ENCODE peak calls at places on chromosome 18, in ten cellular contexts. P is vagina, B is uterus, A is ovary, J is HCT116, M is stomach, Q is endothelial cell of umbilical vein, X is HepG2, G is prostate gland, I is IMR-90. U is an unnamed sample.

GRCh38 chr18:42730272-42730671 is 385.2 kb downstream of the RIT2 start:
- DNase-seq in P (no peak), B (no peak), A (no peak), J (no peak), M (no peak), Q (no peak), X (no peak), G (no peak), I (no peak), U (no peak)

GRCh38 chr18:52992041-52992440 is 652.0 kb downstream of the DCC start:
- DNase-seq in P (no peak), B (no peak), A (no peak), J (no peak), M (no peak), Q (no peak), X (peak; percentile 0), G (no peak), I (no peak), U (no peak)

GRCh38 chr18:33135951-33136660 is 304.4 kb downstream of the CCDC178 start:
- DNase-seq in P (no peak), B (no peak), A (no peak), J (no peak), M (no peak), Q (peak; percentile 93), X (no peak), G (no peak), I (no peak), U (no peak)

GRCh38 chr18:43484710-43485109 is 207.4 kb upstream of the SYT4 start:
- DNase-seq in P (no peak), B (no peak), A (no peak), J (no peak), M (no peak), Q (no peak), X (peak; percentile 5), G (no peak), I (no peak), U (no peak)

GRCh38 chr18:76922107-76922506 is 99.8 kb downstream of the ZNF236 start:
- DNase-seq in P (no peak), B (no peak), A (no peak), J (peak; percentile 2), M (peak; percentile 70), Q (peak; percentile 66), X (peak; percentile 22), G (peak; percentile 57), I (peak; percentile 58), U (no peak)

GRCh38 chr18:75161629-75162028 is 47.3 kb downstream of the PTGR3 start:
- DNase-seq in P (no peak), B (no peak), A (no peak), J (peak; percentile 32), M (peak; percentile 54), Q (peak; percentile 18), X (peak; percentile 77), G (no peak), I (no peak), U (peak; percentile 65)

GRCh38 chr18:31241900-31242409 is 76.0 kb upstream of the DSG1 start:
- DNase-seq in P (no peak), B (no peak), A (no peak), J (peak; percentile 99), M (no peak), Q (no peak), X (peak; percentile 98), G (peak; percentile 82), I (peak; percentile 16), U (no peak)

GRCh38 chr18:887716-888115 is 17.0 kb upstream of the ADCYAP1 start:
- DNase-seq in P (no peak), B (no peak), A (no peak), J (no peak), M (no peak), Q (no peak), X (no peak), G (no peak), I (no peak), U (no peak)

GRCh38 chr18:23462876-23463275 is 9.8 kb downstream of the RIOK3 start:
- DNase-seq in P (no peak), B (no peak), A (no peak), J (no peak), M (no peak), Q (no peak), X (no peak), G (no peak), I (peak; percentile 60), U (no peak)

GRCh38 chr18:23456835-23457234 is 3.7 kb downstream of the RIOK3 start:
- DNase-seq in P (no peak), B (no peak), A (no peak), J (no peak), M (no peak), Q (no peak), X (no peak), G (no peak), I (no peak), U (no peak)

GRCh38 chr18:23459530-23459921 is 6.4 kb downstream of the RIOK3 start:
- DNase-seq in P (no peak), B (no peak), A (no peak), J (no peak), M (no peak), Q (no peak), X (peak; percentile 23), G (no peak), I (no peak), U (no peak)

GRCh38 chr18:23458830-23459529 is 5.9 kb downstream of the RIOK3 start:
- DNase-seq in P (no peak), B (no peak), A (no peak), J (no peak), M (no peak), Q (peak; percentile 7), X (no peak), G (no peak), I (no peak), U (no peak)

GRCh38 chr18:23460285-23461273 is 7.5 kb downstream of the RIOK3 start:
- DNase-seq in P (no peak), B (no peak), A (no peak), J (no peak), M (no peak), Q (no peak), X (peak; percentile 76), G (no peak), I (no peak), U (no peak)
- TF ChIP-seq POLR2A in P (no peak), B (no peak), A (no peak), J (no peak), M (no peak), Q (no peak), X (no peak), G (no peak), I (no peak), U (no peak)

DNA sequence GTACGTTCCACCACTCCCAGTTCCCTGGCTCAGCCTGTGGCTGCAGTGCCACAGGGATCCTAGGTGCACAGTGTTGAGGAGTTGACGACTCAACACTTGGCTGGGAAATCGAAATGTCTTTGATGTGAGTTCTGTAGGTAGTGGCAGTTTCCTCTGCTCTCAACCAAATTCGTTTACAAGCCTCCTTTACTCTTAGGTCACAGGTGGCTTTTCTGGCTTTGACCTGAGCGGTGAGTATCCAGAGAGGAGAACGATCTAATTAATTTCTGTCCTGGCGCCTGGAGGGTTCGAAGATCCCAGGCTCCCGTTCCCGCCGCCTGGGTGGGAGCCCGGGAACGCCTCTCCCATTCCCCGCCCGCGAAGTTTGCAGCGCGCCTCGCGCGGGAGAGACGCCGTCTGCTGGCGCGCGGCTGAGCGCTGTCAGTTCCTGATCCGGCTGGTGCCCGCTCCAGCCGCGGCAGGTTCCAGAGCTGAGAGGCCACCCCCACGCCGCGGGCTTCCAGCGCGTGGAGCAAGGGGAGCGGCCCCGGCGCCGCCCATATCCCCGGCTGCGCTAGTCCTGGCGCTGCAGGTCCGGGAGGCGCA is at the start of gene LAMA3:
- DNase-seq in P (no peak), B (peak; percentile 68), A (peak; percentile 63), J (no peak), M (peak; percentile 77), Q (peak; percentile 53), X (no peak), G (peak; percentile 60), I (peak; percentile 11), U (no peak)
- TF ChIP-seq CTCF in P (no peak), B (peak; percentile 26), A (peak; percentile 19), J (no peak), M (no peak), Q (peak; percentile 33), X (peak; percentile 54), G (no peak), I (no peak), U (no peak)

GRCh38 chr18:36188912-36189311 is 1.6 kb downstream of the MOCOS start:
- DNase-seq in P (no peak), B (no peak), A (no peak), J (no peak), M (no peak), Q (no peak), X (no peak), G (no peak), I (no peak), U (no peak)

GRCh38 chr18:36186461-36187137 is 698 bp upstream of the MOCOS start:
- DNase-seq in P (no peak), B (no peak), A (peak; percentile 67), J (no peak), M (peak; percentile 40), Q (no peak), X (peak; percentile 41), G (no peak), I (no peak), U (peak; percentile 15)

GRCh38 chr18:36185901-36186460 is 1.3 kb upstream of the MOCOS start:
- DNase-seq in P (no peak), B (no peak), A (no peak), J (no peak), M (no peak), Q (no peak), X (no peak), G (no peak), I (no peak), U (no peak)

GRCh38 chr18:36187826-36188721 is 777 bp downstream of the MOCOS start:
- DNase-seq in P (no peak), B (no peak), A (peak; percentile 48), J (peak; percentile 28), M (peak; percentile 30), Q (no peak), X (peak; percentile 52), G (no peak), I (peak; percentile 19), U (peak; percentile 41)

DNA sequence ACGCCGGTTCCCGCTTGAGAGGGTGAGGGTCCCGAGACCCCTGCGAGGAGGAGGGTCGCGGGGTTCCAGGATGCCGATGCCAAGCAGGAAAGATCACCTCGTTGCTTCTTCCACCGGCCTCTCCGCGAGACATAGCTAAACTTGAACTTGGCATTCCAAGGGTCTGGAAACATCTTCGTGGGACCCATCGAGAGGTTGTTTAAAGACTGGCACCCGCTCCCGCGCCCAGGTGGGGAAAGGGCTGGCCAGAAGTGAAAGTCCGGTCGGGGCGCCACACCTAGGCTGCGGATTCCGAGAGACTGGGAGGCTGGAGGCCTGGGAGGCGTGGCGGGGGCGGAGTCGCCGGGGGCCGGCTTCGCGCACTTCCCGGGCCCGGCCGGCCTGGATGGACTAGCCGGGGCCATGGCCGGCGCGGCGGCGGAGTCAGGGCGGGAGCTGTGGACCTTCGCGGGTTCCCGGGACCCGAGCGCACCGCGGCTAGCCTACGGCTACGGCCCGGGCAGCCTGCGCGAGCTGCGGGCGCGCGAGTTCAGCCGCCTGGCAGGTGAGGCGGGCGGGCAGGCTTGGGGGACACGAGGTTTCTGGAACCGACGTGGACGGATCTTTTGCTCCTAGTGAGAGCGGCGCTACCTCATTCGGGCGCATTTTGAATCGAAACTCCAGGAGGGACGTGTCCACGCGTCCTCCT is at the start of gene MOCOS:
- DNase-seq in P (no peak), B (peak; percentile 56), A (peak; percentile 85), J (peak; percentile 29), M (peak; percentile 89), Q (peak; percentile 39), X (peak; percentile 68), G (peak; percentile 72), I (peak; percentile 42), U (peak; percentile 50)
- TF ChIP-seq POLR2A in P (no peak), B (no peak), A (peak; percentile 46), J (peak; percentile 66), M (no peak), Q (no peak), X (peak; percentile 83), G (peak; percentile 69), I (peak; percentile 55), U (no peak)

GRCh38 chr18:41378628-41379027 is 576.4 kb upstream of the PIK3C3 start:
- DNase-seq in P (no peak), B (no peak), A (no peak), J (no peak), M (no peak), Q (peak; percentile 50), X (no peak), G (no peak), I (peak; percentile 70), U (no peak)
- TF ChIP-seq CTCF in P (no peak), B (no peak), A (no peak), J (no peak), M (peak; percentile 18), Q (no peak), X (peak; percentile 43), G (no peak), I (peak; percentile 69), U (no peak)

U was measured in gastrocnemius medialis.